ENCODE peak calls at places on chromosomes 3 and 15, in eight cellular contexts. V, D, B, I, R, M, G and L are unnamed samples.

GRCh38 chr15:63495780-63496179 is 8.6 kb upstream of the USP3 start:
- DNase-seq in V (no peak), D (no peak), M (no peak), I (no peak), B (no peak), R (no peak), G (no peak), L (no peak)

GRCh38 chr3:132867526-132867925 is 145.3 kb upstream of the NPHP3 start:
- DNase-seq in I (no peak), B (no peak), R (no peak), G (peak; percentile 7), M (no peak), V (no peak), D (no peak), L (no peak)

GRCh38 chr15:92954578-92954977 is 54.5 kb downstream of the CHD2 start:
- DNase-seq in B (no peak), R (no peak), M (peak; percentile 9), V (peak; percentile 43), I (no peak), G (peak; percentile 43), D (peak; percentile 6), L (no peak)

GRCh38 chr15:52558196-52558595 is 10.6 kb downstream of the ARPP19 start:
- DNase-seq in I (peak; percentile 41), M (no peak), B (peak; percentile 72), R (no peak), G (peak; percentile 84), V (peak; percentile 90), D (peak; percentile 40), L (peak; percentile 77)

GRCh38 chr3:155391104-155391503 is 97.6 kb upstream of the STRIT1 start:
- DNase-seq in G (no peak), R (no peak), D (no peak), I (peak; percentile 67), B (no peak), M (no peak), V (peak; percentile 8), L (no peak)

GRCh38 chr3:52827866-52828376 is 2.6 kb downstream of the ITIH4 start:
- DNase-seq in G (no peak), B (no peak), D (no peak), I (no peak), R (no peak), M (no peak), V (peak; percentile 10), L (no peak)

GRCh38 chr15:68207176-68207935 is 2.2 kb upstream of the CALML4 start:
- DNase-seq in R (no peak), M (no peak), G (no peak), I (no peak), V (no peak), B (no peak), D (no peak), L (no peak)

GRCh38 chr3:57605683-57606082 is 8.5 kb upstream of the ARF4 start:
- DNase-seq in M (no peak), R (no peak), D (no peak), I (no peak), G (no peak), B (no peak), V (no peak), L (no peak)

GRCh38 chr3:125045965-125046364 is 9.8 kb downstream of the HEG1 start:
- DNase-seq in V (peak; percentile 86), G (peak; percentile 86), B (peak; percentile 78), M (no peak), D (peak; percentile 90), I (peak; percentile 69), R (no peak), L (no peak)

GRCh38 chr15:78261062-78261461 is 3.3 kb upstream of the DNAJA4 start:
- DNase-seq in D (no peak), G (no peak), I (no peak), V (no peak), R (no peak), M (no peak), B (no peak), L (no peak)

GRCh38 chr3:140898340-140899180 is 43.1 kb upstream of the SLC25A36 start:
- DNase-seq in G (peak; percentile 95), V (peak; percentile 97), R (peak; percentile 28), I (peak; percentile 63), B (peak; percentile 47), M (no peak), D (peak; percentile 76), L (peak; percentile 5)

GRCh38 chr3:11901286-11901875 is 54.7 kb upstream of the TAMM41 start:
- DNase-seq in D (no peak), M (no peak), R (no peak), I (no peak), G (no peak), V (no peak), B (no peak), L (no peak)

GRCh38 chr3:32062950-32063582 is 43.4 kb upstream of the GPD1L start:
- DNase-seq in V (no peak), M (no peak), G (no peak), D (no peak), B (no peak), I (no peak), R (no peak), L (no peak)

GRCh38 chr3:157275832-157276231 is 115.9 kb upstream of the CCNL1 start:
- DNase-seq in V (no peak), R (no peak), I (no peak), D (no peak), G (peak; percentile 27), M (no peak), B (no peak), L (no peak)

GRCh38 chr15:39204031-39204430 is 376.8 kb upstream of the THBS1 start:
- DNase-seq in R (no peak), I (peak; percentile 23), V (peak; percentile 65), B (no peak), D (no peak), G (peak; percentile 47), M (no peak), L (no peak)

GRCh38 chr3:34889641-34890040 is 749.7 kb upstream of the ARPP21 start:
- DNase-seq in I (no peak), M (no peak), B (no peak), D (no peak), R (no peak), V (no peak), G (no peak), L (no peak)

GRCh38 chr15:50888054-50888453 is 20.4 kb upstream of the AP4E1 start:
- DNase-seq in I (no peak), V (no peak), B (no peak), G (no peak), R (no peak), M (no peak), D (no peak), L (no peak)

GRCh38 chr15:96421211-96421610 is 90.7 kb downstream of the NR2F2 start:
- DNase-seq in G (no peak), I (no peak), D (peak; percentile 10), B (no peak), R (no peak), V (peak; percentile 39), M (no peak), L (no peak)

GRCh38 chr3:36480916-36481648 is 100.8 kb downstream of the STAC start:
- DNase-seq in G (no peak), V (peak; percentile 34), M (no peak), I (no peak), B (no peak), D (no peak), R (no peak), L (no peak)

GRCh38 chr15:68419301-68420175 is 12.4 kb downstream of the ITGA11 start:
- DNase-seq in D (no peak), I (peak; percentile 12), M (no peak), R (no peak), B (no peak), G (peak; percentile 21), V (no peak), L (no peak)

GRCh38 chr3:111249421-111249820 is 177.8 kb downstream of the NECTIN3 start:
- DNase-seq in I (no peak), R (no peak), G (no peak), D (no peak), B (no peak), V (no peak), M (no peak), L (no peak)

GRCh38 chr15:90478981-90479481 is 50.7 kb upstream of the CRTC3 start:
- DNase-seq in M (no peak), R (no peak), V (no peak), I (no peak), D (no peak), B (no peak), G (peak; percentile 25), L (no peak)

GRCh38 chr3:62371735-62372591 is 1.4 kb downstream of the FEZF2 start:
- DNase-seq in M (no peak), B (no peak), G (no peak), I (no peak), R (no peak), V (no peak), D (no peak), L (no peak)

GRCh38 chr15:20355256-20355868 is 186.2 kb downstream of the GOLGA6L6 start:
- DNase-seq in G (no peak), V (no peak), M (no peak), B (no peak), I (no peak), R (no peak), D (no peak), L (no peak)

GRCh38 chr3:172065967-172066762 is 26.8 kb downstream of the FNDC3B start:
- DNase-seq in M (no peak), D (peak; percentile 24), B (no peak), R (no peak), G (peak; percentile 79), I (no peak), V (peak; percentile 76), L (no peak)

GRCh38 chr3:130897316-130897715 is 3.4 kb downstream of the ATP2C1 start:
- DNase-seq in D (no peak), G (peak; percentile 31), M (no peak), R (no peak), V (peak; percentile 10), B (no peak), I (no peak), L (no peak)

GRCh38 chr3:194397757-194398312 is 1.2 kb downstream of the GP5 start:
- DNase-seq in G (no peak), B (no peak), I (no peak), D (no peak), M (no peak), R (no peak), V (peak; percentile 11), L (peak; percentile 17)

GRCh38 chr3:156291269-156292123 is 171.1 kb downstream of the KCNAB1 start:
- DNase-seq in I (no peak), R (no peak), V (peak; percentile 13), D (no peak), M (no peak), B (no peak), G (no peak), L (no peak)

GRCh38 chr15:63243776-63244175 is 33.6 kb upstream of the APH1B start:
- DNase-seq in G (no peak), R (no peak), B (no peak), V (no peak), D (no peak), M (no peak), I (no peak), L (no peak)

GRCh38 chr3:23112491-23112890 is 90.6 kb upstream of the UBE2E2 start:
- DNase-seq in G (no peak), V (no peak), B (peak; percentile 5), D (no peak), M (no peak), R (no peak), I (no peak), L (no peak)

GRCh38 chr3:111956449-111956848 is 22.4 kb upstream of the ABHD10 start:
- DNase-seq in G (no peak), M (no peak), V (no peak), B (no peak), R (no peak), I (no peak), D (no peak), L (no peak)

GRCh38 chr3:186024210-186024609 is 84.7 kb downstream of the ETV5 start:
- DNase-seq in G (no peak), D (no peak), I (peak; percentile 28), R (no peak), V (peak; percentile 23), M (no peak), B (no peak), L (no peak)

GRCh38 chr3:138768126-138768525 is 66.6 kb downstream of the PIK3CB start:
- DNase-seq in D (peak; percentile 24), I (no peak), G (no peak), V (no peak), R (no peak), B (no peak), M (peak; percentile 7), L (no peak)